ENCODE peak calls at places on chromosomes 13 and 19, in seven cellular contexts. R, L, I, Q, C, T and U are unnamed samples.

GRCh38 chr19:49850487-49851342 is at the start of gene PTOV1:
- DNase-seq in R (peak), L (peak), I (peak), Q (peak), C (peak), T (peak), U (peak)

GRCh38 chr19:55369651-55370304 is 485 bp downstream of the IL11 start:
- DNase-seq in R (no peak), L (no peak), I (no peak), Q (no peak), C (peak), T (no peak), U (no peak)

GRCh38 chr13:99390601-99391000 is 83.4 kb upstream of the GPR183 start:
- DNase-seq in R (no peak), L (no peak), I (no peak), Q (no peak), C (no peak), T (no peak), U (no peak)

GRCh38 chr19:40461669-40462221 is 3.8 kb downstream of the BLVRB start:
- DNase-seq in R (peak), L (no peak), I (no peak), Q (no peak), C (no peak), T (no peak), U (no peak)

GRCh38 chr13:24119593-24120508 is 40.7 kb upstream of the SPATA13 start:
- DNase-seq in R (no peak), L (no peak), I (no peak), Q (peak), C (no peak), T (no peak), U (no peak)

GRCh38 chr13:51539887-51540286 is 44.4 kb upstream of the WDFY2 start:
- DNase-seq in R (no peak), L (no peak), I (no peak), Q (no peak), C (no peak), T (no peak), U (no peak)

GRCh38 chr19:33841685-33842084 is 45.0 kb downstream of the KCTD15 start:
- DNase-seq in R (no peak), L (no peak), I (no peak), Q (no peak), C (no peak), T (no peak), U (no peak)

GRCh38 chr13:71877280-71877653 is 10.3 kb upstream of the DACH1 start:
- DNase-seq in R (no peak), L (no peak), I (no peak), Q (no peak), C (no peak), T (no peak), U (no peak)

GRCh38 chr13:111118898-111119607 is 3.9 kb downstream of the ARHGEF7 start:
- DNase-seq in R (no peak), L (no peak), I (no peak), Q (no peak), C (no peak), T (no peak), U (no peak)

GRCh38 chr19:5501907-5502306 is 46.7 kb downstream of the ZNRF4 start:
- DNase-seq in R (no peak), L (no peak), I (no peak), Q (no peak), C (no peak), T (no peak), U (no peak)

GRCh38 chr19:5494780-5495179 is 39.6 kb downstream of the ZNRF4 start:
- DNase-seq in R (no peak), L (no peak), I (no peak), Q (no peak), C (no peak), T (no peak), U (no peak)

GRCh38 chr19:5497297-5497696 is 42.1 kb downstream of the ZNRF4 start:
- DNase-seq in R (no peak), L (no peak), I (no peak), Q (no peak), C (no peak), T (no peak), U (no peak)

GRCh38 chr19:5495792-5496191 is 40.6 kb downstream of the ZNRF4 start:
- DNase-seq in R (no peak), L (no peak), I (no peak), Q (no peak), C (no peak), T (no peak), U (no peak)

DNA sequence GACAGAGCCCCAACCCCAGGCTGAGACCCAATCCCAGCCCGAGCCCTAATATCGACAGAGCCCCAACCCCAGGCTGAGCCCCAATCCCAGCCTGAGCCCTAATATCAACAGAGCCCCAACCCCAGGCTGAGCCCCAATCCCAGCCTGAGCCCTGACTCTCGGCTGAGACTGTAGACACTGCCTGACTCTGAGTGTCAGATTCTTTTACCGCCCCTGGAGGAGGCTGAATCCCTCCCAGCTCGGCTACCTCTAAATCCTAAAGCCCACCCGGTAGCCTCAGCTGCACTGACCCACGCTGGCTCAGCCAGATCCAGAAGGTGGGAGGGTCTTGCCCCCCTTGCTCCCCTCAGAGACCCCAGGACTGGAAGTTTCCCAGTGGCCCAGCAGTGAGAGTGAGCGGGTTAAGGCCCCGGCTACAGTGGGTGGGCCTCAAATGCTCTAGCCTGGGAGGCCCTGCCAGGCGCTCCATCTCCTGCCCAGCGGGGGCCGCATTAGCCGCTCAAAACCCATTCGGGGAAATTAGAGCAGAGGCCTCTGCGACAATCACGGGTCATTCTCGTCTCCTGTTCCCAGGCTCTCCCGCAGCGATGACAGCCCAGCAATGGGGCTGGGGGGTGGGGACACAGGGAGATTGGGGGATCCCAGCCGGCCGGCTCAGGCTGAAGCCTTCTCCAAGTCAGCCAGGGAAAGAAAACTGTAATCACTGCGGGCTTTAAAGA is 43.8 kb downstream of the ZNRF4 start:
- DNase-seq in R (no peak), L (no peak), I (no peak), Q (no peak), C (no peak), T (no peak), U (no peak)
- TF ChIP-seq POLR2A in R (no peak), L (no peak), I (no peak), Q (no peak), C (no peak), T (no peak), U (no peak)

DNA sequence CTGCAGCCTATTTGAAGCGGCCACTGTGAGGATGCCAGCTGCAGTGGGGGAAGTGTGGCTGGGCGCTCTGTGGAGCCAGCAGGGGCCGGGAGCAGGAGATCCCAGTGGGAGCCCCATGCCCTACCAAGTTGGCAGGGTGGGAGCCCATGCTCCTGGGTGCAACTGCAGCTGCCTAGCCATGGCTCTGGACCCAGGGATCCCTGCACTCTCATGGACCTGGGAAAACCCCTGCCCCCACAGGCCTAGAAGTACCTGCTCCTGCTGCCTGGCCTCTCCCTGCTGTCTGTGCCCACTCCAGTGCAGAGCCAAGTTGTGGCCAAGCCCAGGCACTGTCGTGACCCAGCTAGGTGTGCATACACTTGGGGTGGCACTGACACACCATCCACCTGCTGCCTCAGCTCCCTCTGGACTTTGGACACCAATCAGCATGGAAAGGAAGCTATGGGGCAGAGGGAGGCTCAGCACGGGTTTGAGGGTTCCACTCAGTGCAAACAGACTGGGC is 20.9 kb downstream of the LIG4 start:
- DNase-seq in R (no peak), L (no peak), I (no peak), Q (no peak), C (no peak), T (no peak), U (no peak)
- TF ChIP-seq POLR2A in R (no peak), L (no peak), I (no peak), Q (no peak), C (no peak), T (no peak), U (no peak)

DNA sequence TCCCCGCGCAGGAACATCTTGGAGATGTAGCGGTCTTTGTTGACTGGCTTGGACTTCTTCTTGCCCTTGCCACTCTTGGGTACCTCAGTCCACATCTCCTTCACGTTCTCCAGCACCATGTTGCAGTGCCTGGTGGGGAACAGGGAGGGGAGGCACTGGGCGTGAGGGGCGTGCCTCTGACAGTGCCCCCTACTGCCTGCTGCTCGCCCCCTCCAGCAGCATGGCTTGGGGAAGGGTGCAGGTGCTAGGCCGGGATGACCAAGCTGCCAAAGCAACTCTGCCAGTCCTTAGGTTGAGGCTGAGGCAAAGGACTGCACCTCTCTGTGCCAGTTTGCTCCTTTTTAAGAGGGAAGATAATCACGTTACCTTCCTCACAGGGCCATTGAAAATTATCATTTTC is 4.2 kb downstream of the SNRPD2 start:
- DNase-seq in R (no peak), L (no peak), I (no peak), Q (no peak), C (no peak), T (no peak), U (no peak)
- TF ChIP-seq POLR2A in R (no peak), L (no peak), I (no peak), Q (no peak), C (no peak), T (no peak), U (no peak)

GRCh38 chr13:20547479-20547908 is 19.5 kb upstream of the IFT88 start:
- DNase-seq in R (no peak), L (no peak), I (no peak), Q (no peak), C (no peak), T (no peak), U (no peak)
- TF ChIP-seq POLR2A in R (no peak), L (no peak), I (no peak), Q (no peak), C (no peak), T (no peak), U (no peak)

GRCh38 chr19:38774181-38774950 is 1.0 kb upstream of the LGALS7 start:
- DNase-seq in R (no peak), L (no peak), I (no peak), Q (no peak), C (no peak), T (no peak), U (peak)
- TF ChIP-seq POLR2A in R (no peak), L (no peak), I (no peak), Q (no peak), C (no peak), T (no peak), U (no peak)

GRCh38 chr19:57434386-57435061 is 601 bp upstream of the ZNF749 start:
- DNase-seq in R (no peak), L (no peak), I (no peak), Q (no peak), C (no peak), T (no peak), U (no peak)

GRCh38 chr19:57438925-57439324 is 3.8 kb downstream of the ZNF749 start:
- DNase-seq in R (no peak), L (no peak), I (no peak), Q (no peak), C (no peak), T (no peak), U (no peak)

GRCh38 chr19:57436392-57436791 is 1.3 kb downstream of the ZNF749 start:
- DNase-seq in R (no peak), L (peak), I (no peak), Q (no peak), C (no peak), T (no peak), U (no peak)

GRCh38 chr19:57437931-57438330 is 2.8 kb downstream of the ZNF749 start:
- DNase-seq in R (no peak), L (no peak), I (no peak), Q (no peak), C (no peak), T (no peak), U (no peak)

DNA sequence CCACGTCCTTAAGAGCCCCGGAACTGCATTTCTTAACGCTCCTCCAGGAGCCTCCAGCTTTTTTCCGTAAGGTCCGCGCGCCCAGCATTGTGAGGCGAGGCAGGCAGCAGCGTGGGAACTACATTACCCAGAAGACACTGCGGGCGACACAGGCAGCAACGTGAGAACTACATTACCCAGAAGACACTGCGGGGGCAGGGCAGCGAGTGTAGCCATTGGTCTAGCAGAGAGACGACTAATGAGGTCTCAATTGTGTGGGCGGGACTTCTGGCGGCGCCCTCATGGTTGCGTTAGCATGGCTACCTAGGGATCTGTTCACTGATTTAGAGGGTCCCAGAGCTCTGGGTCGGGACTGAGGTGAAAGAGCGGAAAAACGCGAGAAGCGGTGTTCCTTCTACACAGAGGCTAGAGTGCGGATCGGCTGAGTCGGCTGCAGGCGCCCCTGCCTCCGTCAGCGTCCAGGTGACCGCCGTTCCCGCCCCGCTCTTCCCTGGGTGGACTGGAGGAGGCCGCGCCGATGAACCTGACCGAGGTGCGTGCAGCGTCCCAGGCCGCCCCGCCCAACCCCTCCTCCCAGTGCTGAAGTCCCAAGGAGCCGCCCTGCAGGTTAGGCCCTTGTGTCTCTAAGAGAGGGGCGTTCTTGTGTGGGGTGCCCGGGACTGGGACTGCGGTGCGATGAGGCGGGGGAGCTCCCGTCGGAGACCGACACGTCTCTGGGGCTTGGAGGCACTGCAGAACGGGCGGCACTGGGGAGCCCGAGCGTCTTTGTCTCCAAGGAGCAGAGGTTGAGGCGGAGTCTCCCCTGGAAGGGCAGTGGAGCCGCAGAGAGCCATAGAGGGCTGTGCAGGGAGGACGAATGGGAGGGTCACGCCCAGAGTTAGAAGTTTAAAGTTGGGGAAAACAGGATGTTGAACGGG is at the start of gene ZNF749:
- DNase-seq in R (peak), L (peak), I (peak), Q (peak), C (peak), T (peak), U (peak)
- TF ChIP-seq POLR2A in R (no peak), L (peak), I (peak), Q (peak), C (peak), T (no peak), U (no peak)

GRCh38 chr19:45506246-45506990 is 861 bp upstream of the VASP start:
- DNase-seq in R (peak), L (peak), I (peak), Q (peak), C (peak), T (peak), U (peak)
- TF ChIP-seq POLR2A in R (peak), L (no peak), I (no peak), Q (peak), C (peak), T (peak), U (peak)

DNA sequence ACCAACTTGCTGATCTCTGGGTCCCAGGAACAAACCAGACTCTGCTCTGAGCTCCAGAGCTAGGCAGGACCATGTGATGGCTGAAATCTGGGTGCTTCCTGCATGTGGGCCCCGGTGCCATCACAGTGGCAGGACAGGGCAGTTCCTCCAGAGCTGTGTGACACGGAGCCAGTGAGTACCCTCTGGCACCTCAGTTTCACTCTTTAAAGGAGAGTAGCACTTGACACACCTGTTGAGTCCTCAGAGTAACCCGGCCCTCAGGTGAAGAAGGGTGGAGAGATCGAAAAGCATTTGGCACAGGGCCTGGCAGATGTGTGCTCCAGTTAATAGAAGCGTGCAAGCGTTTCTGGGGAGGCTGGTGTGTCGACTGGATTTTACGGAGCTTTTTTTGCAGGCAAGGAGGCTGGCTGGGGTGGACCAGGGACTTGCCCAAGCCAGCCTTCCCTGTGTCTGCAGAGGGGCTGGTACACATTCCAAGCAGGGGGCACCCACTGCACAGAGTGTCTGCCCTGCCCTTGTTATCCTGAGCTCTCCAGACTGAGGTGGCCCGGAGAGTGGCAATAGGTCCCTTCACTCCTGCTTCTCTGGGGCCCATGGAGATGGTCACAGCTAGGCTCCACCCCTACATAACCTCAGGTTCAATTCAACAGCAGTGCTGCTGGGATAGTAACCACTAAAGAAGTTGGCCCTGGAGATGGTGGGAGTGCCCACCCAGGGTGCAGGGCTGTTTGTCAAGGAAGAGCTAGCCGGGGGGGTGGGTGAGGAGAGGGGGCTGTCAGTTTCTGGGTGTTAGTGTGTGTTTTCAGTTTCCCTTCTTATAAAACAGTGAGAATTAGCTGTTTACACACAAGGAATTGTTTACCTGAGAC is 8.3 kb downstream of the RPS19 start:
- DNase-seq in R (no peak), L (no peak), I (no peak), Q (no peak), C (no peak), T (no peak), U (no peak)
- TF ChIP-seq POLR2A in R (no peak), L (no peak), I (no peak), Q (no peak), C (no peak), T (no peak), U (no peak)

GRCh38 chr13:50125556-50126377 is 110.5 kb downstream of the KCNRG start:
- DNase-seq in R (peak), L (peak), I (peak), Q (peak), C (peak), T (peak), U (peak)
- TF ChIP-seq POLR2A in R (peak), L (peak), I (peak), Q (no peak), C (peak), T (no peak), U (no peak)